ENCODE peak calls at places on chromosomes 12 and 14, in five cellular contexts. S is endothelial cell of umbilical vein; U is tibial artery; E is aorta; R is CD8-positive, alpha-beta T cell. T is an unnamed sample.

GRCh38 chr12:127489055-127489454 is 777.9 kb upstream of the TMEM132C start:
- DNase-seq in S (no peak), U (no peak), E (no peak), R (no peak), T (no peak)

GRCh38 chr14:26596722-26597030 is 1.2 kb downstream of the NOVA1 start:
- DNase-seq in S (peak), U (peak), E (no peak), R (no peak), T (no peak)

GRCh38 chr12:1217191-1217949 is 226.3 kb downstream of the ERC1 start:
- DNase-seq in S (peak), U (no peak), E (no peak), R (no peak), T (no peak)

GRCh38 chr12:93778306-93778705 is 101.1 kb downstream of the CRADD start:
- DNase-seq in S (peak), U (peak), E (peak), R (no peak), T (no peak)

GRCh38 chr12:131061041-131061806 is 107.5 kb downstream of the ADGRD1 start:
- DNase-seq in S (no peak), U (no peak), E (peak), R (no peak), T (no peak)

GRCh38 chr12:44875417-44875953 is 630 bp downstream of the NELL2 start:
- DNase-seq in S (peak), U (no peak), E (peak), R (peak), T (no peak)

GRCh38 chr12:62683724-62684501 is 217.3 kb downstream of the MON2 start:
- DNase-seq in S (no peak), U (peak), E (peak), R (no peak), T (no peak)

GRCh38 chr12:132469423-132469822 is 20.5 kb upstream of the FBRSL1 start:
- DNase-seq in S (no peak), U (no peak), E (no peak), R (no peak), T (no peak)

GRCh38 chr12:20368653-20369163 is 371 bp downstream of the PDE3A start:
- DNase-seq in S (peak), U (peak), E (peak), R (no peak), T (no peak)

GRCh38 chr12:112353389-112353788 is 28.8 kb downstream of the HECTD4 start:
- DNase-seq in S (no peak), U (no peak), E (no peak), R (no peak), T (no peak)

DNA sequence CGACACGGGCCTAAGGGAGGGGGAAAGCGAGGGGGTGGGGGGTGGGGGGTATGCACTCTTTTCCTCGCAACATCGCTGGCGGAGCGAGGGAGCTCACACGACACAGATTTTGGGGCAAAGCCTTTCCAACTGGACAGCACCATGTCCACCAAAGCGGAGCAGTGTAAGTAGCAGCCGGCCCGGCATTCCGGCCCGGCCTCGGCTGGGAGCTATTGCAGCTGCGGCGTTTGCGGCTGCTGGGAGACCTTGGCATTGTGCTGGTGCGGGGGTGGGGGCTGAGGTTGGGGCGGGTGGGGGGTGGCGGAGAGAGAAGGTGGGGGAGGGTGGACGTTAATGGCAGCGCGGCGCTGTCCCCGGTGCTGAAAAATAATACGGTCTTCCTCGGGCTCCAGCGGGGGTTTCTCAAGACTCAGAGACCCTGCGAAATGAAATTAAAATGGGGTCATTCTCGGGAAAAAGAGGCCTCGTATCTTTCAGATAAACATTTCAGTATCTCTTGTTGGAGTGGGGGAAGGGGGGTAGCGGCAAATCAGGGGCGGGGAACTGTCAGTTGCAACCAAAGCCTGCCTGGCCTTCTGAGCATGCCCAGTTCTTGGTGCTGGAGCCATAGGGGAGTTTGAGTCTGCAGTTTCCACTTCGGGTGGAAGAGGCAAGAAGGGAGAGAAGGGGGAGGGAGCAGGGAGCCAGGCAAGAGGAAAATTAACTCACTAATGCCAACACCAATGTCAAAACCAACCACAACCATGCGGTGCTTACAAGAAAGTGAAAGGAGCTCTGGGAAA is at the start of gene UNC79:
- DNase-seq in S (no peak), U (no peak), E (no peak), R (no peak), T (no peak)
- H3K4me3 ChIP-seq in S (no peak), U (no peak), E (no peak), R (no peak), T (no peak)

GRCh38 chr14:90427848-90428426 is 31.1 kb downstream of the CALM1 start:
- DNase-seq in S (peak), U (no peak), E (no peak), R (no peak), T (no peak)
- H3K4me3 ChIP-seq in S (no peak), U (no peak), E (no peak), R (no peak), T (no peak)

GRCh38 chr12:91778938-91779400 is 366.7 kb downstream of the BTG1 start:
- DNase-seq in S (peak), U (peak), E (no peak), R (no peak), T (no peak)
- H3K4me3 ChIP-seq in S (no peak), U (no peak), E (no peak), R (peak), T (no peak)

GRCh38 chr14:89657014-89657413 is 240.0 kb upstream of the FOXN3 start:
- DNase-seq in S (no peak), U (no peak), E (no peak), R (no peak), T (no peak)

GRCh38 chr14:89660183-89660582 is 243.2 kb upstream of the FOXN3 start:
- DNase-seq in S (no peak), U (no peak), E (no peak), R (no peak), T (no peak)

GRCh38 chr14:89654998-89655397 is 238.0 kb upstream of the FOXN3 start:
- DNase-seq in S (no peak), U (no peak), E (no peak), R (no peak), T (no peak)

GRCh38 chr14:89661392-89661791 is 244.4 kb upstream of the FOXN3 start:
- DNase-seq in S (no peak), U (no peak), E (no peak), R (no peak), T (no peak)

DNA sequence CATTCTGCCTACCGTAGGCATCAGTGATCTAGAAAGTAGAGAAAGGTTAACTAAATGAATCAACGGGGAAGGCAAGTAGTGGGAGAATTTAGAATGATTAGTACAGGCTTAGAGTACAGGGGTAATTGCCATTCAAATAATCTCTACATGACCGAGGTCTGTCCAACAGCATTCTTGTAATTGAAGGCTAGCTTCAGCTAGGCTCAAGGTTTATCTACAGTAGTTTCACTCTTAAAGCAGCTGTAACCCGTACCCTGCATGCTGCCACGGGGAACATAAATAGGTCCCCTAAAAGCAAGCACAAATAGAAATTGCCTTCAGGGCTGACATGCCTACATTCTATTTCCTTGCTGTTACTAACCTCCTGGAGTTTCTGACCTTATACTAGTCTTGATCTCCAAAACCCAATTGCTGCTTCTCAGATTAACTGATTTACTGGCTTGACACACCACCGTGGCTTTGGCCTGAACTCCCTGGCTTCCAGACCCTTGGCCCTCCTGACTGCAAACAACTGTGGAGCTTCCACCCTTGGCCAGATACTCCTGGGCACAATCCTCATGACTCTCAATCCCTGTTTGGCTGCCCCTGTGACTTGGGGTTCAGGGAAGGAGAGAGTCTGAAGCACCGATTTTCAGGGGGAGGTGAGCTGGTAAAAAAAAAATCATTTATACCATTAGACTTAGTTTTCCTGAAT is 242.1 kb upstream of the FOXN3 start:
- DNase-seq in S (no peak), U (no peak), E (no peak), R (no peak), T (no peak)
- H3K4me3 ChIP-seq in S (no peak), U (no peak), E (no peak), R (no peak), T (no peak)

GRCh38 chr14:23430733-23431105 is 4.7 kb downstream of the MYH7 start:
- DNase-seq in S (no peak), U (peak), E (no peak), R (no peak), T (no peak)

GRCh38 chr14:23432946-23433345 is 2.5 kb downstream of the MYH7 start:
- DNase-seq in S (no peak), U (peak), E (no peak), R (no peak), T (no peak)

GRCh38 chr14:23430016-23430732 is 5.3 kb downstream of the MYH7 start:
- DNase-seq in S (no peak), U (peak), E (no peak), R (no peak), T (no peak)

GRCh38 chr14:23432102-23432925 is 3.1 kb downstream of the MYH7 start:
- DNase-seq in S (no peak), U (peak), E (no peak), R (no peak), T (no peak)

GRCh38 chr14:23431486-23431885 is 4.0 kb downstream of the MYH7 start:
- DNase-seq in S (no peak), U (peak), E (no peak), R (no peak), T (no peak)
- H3K4me3 ChIP-seq in S (no peak), U (no peak), E (no peak), R (no peak), T (no peak)

DNA sequence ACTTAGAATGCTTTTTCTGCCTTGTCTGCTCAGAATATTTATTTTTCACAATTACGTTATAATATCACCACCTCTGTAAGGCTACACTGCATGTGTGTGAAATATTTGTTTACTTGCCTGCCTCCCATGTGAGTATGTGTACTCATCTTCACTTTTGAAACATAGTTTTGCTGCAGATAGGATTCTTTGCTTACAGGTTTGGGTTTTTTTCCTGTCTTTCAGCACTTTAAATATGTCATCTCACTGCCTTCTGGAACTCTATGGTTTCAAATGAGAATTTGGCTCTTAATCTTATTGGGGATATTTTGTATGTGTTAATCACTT is 10.9 kb downstream of the G2E3 start:
- DNase-seq in S (no peak), U (no peak), E (no peak), R (no peak), T (no peak)
- H3K4me3 ChIP-seq in S (no peak), U (no peak), E (no peak), R (no peak), T (no peak)

DNA sequence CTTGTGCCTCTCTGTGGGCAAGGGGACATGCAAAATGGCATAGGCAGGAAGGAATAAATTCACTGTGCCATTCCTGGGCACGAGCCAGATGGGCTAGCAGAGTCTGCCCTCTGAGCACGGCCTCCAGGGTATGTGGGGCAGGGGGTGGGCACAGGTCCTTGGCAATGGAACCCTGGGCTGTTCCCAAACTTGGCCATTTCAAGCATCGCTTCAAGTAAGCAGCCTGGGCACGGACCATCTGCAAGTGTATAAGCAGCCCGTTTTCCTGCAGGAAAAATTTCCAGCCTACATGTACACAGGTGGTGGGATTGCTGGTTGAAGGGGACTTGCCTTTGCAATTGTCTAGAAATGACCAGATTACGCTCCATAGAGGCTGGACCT is 40.3 kb downstream of the CCDC85C start:
- DNase-seq in S (no peak), U (no peak), E (no peak), R (no peak), T (no peak)
- H3K4me3 ChIP-seq in S (no peak), U (no peak), E (no peak), R (no peak), T (no peak)

DNA sequence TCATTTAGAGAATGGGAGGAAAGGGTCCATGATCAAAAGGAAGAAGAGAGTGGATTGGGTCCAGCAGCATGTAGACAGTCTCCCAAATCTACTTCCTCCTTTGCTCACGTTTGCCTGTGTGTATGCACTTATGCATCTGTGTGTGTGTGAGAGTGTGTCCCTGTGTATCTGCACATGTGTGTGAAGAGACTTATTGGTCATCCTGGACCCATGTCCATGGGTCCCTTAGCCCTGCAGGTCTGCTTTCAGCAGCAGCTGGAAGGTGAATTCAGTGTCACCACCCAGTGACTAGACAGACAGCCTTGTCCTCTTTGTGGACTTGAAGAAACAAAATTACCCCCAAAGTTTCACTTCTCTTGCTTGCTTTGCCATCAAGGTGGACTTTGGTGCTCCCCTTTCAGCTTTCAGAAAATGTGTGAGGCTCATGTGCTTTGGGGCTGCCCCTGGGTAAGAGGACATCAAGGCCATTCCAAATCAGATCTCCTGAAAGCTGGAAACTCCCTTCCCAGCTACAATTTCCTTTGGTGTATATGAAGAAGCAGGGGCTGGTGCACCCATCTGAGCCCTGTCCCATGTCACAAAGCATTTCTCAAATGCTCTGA is 1063.8 kb downstream of the BCL11B start:
- DNase-seq in S (no peak), U (no peak), E (no peak), R (no peak), T (no peak)
- H3K4me3 ChIP-seq in S (no peak), U (no peak), E (no peak), R (peak), T (no peak)